ENCODE peak calls at places on chromosome 10, in five cellular contexts. One of them, this sample, is unnamed.

GRCh38 chr10:115727114-115727513 is 545.9 kb downstream of the GFRA1 start:
- DNase-seq in hepatocyte: no peak
- DNase-seq in activated gamma-delta T cell: no peak
- DNase-seq in kidney tubule cell: no peak
- DNase-seq in NCI-H1092: peak
- DNase-seq in this sample: no peak

GRCh38 chr10:74453151-74453550 is 302.1 kb downstream of the ADK start:
- DNase-seq in hepatocyte: no peak
- DNase-seq in activated gamma-delta T cell: no peak
- DNase-seq in kidney tubule cell: no peak
- DNase-seq in NCI-H1092: peak
- DNase-seq in this sample: no peak

GRCh38 chr10:96118604-96119450 is 11.3 kb upstream of the ZNF518A start:
- DNase-seq in hepatocyte: no peak
- DNase-seq in activated gamma-delta T cell: no peak
- DNase-seq in kidney tubule cell: no peak
- DNase-seq in NCI-H1092: no peak
- DNase-seq in this sample: no peak

GRCh38 chr10:72315611-72316385 is 38.9 kb downstream of the DNAJB12 start:
- DNase-seq in hepatocyte: peak
- DNase-seq in activated gamma-delta T cell: no peak
- DNase-seq in kidney tubule cell: peak
- DNase-seq in NCI-H1092: no peak
- DNase-seq in this sample: peak

GRCh38 chr10:124997791-124998623 is 56.1 kb downstream of the ZRANB1 start:
- DNase-seq in hepatocyte: no peak
- DNase-seq in activated gamma-delta T cell: no peak
- DNase-seq in kidney tubule cell: no peak
- DNase-seq in NCI-H1092: no peak
- DNase-seq in this sample: no peak

GRCh38 chr10:91514684-91515253 is 104.6 kb downstream of the HECTD2 start:
- DNase-seq in hepatocyte: no peak
- DNase-seq in activated gamma-delta T cell: no peak
- DNase-seq in kidney tubule cell: no peak
- DNase-seq in NCI-H1092: no peak
- DNase-seq in this sample: no peak

GRCh38 chr10:25048463-25048862 is 32.1 kb downstream of the THNSL1 start:
- DNase-seq in hepatocyte: peak
- DNase-seq in activated gamma-delta T cell: no peak
- DNase-seq in kidney tubule cell: no peak
- DNase-seq in NCI-H1092: no peak
- DNase-seq in this sample: no peak

GRCh38 chr10:26242752-26243151 is 26.2 kb downstream of the GAD2 start:
- DNase-seq in hepatocyte: no peak
- DNase-seq in activated gamma-delta T cell: no peak
- DNase-seq in kidney tubule cell: no peak
- DNase-seq in NCI-H1092: peak
- DNase-seq in this sample: no peak

GRCh38 chr10:104802941-104803340 is 161.9 kb downstream of the SORCS3 start:
- DNase-seq in hepatocyte: no peak
- DNase-seq in activated gamma-delta T cell: no peak
- DNase-seq in kidney tubule cell: peak
- DNase-seq in NCI-H1092: no peak
- DNase-seq in this sample: no peak

This sample was measured in epithelial cell of esophagus.